ENCODE peak calls at places on chromosomes 4 and X, in four cellular contexts. N, A, L and H are unnamed samples.

GRCh38 chr4:2390780-2391490 is 27.5 kb downstream of the ZFYVE28 start:
- DNase-seq in N (no peak), A (no peak), L (no peak), H (no peak)

GRCh38 chr4:185068837-185069236 is 50.5 kb downstream of the HELT start:
- DNase-seq in N (no peak), A (no peak), L (no peak), H (no peak)

GRCh38 chr4:123547167-123547817 is 150.7 kb downstream of the SPRY1 start:
- DNase-seq in N (peak; percentile 77), A (peak; percentile 89), L (no peak), H (no peak)

GRCh38 chr4:119529788-119530187 is 98.8 kb downstream of the PDE5A start:
- DNase-seq in N (no peak), A (no peak), L (no peak), H (no peak)

GRCh38 chr4:141375855-141376254 is 155.2 kb downstream of the ZNF330 start:
- DNase-seq in N (no peak), A (no peak), L (no peak), H (no peak)

GRCh38 chr4:2825740-2826139 is 17.9 kb upstream of the ADD1 start:
- DNase-seq in N (peak; percentile 66), A (no peak), L (peak; percentile 52), H (no peak)

GRCh38 chr4:90799895-90800294 is 672.7 kb downstream of the CCSER1 start:
- DNase-seq in N (no peak), A (no peak), L (no peak), H (no peak)

GRCh38 chr4:85807247-85807915 is 332.4 kb downstream of the ARHGAP24 start:
- DNase-seq in N (no peak), A (no peak), L (no peak), H (no peak)

GRCh38 chrX:52425710-52426245 is 57.0 kb downstream of the XAGE2 start:
- DNase-seq in N (no peak), A (no peak), L (no peak), H (no peak)

GRCh38 chr4:157075811-157076577 is at the start of gene GLRB:
- DNase-seq in N (peak; percentile 88), A (no peak), L (peak; percentile 40), H (no peak)

GRCh38 chr4:122731676-122732075 is 828 bp upstream of the BBS12 start:
- DNase-seq in N (no peak), A (no peak), L (no peak), H (no peak)

GRCh38 chr4:115334736-115335411 is 221.5 kb upstream of the NDST4 start:
- DNase-seq in N (no peak), A (no peak), L (no peak), H (no peak)

GRCh38 chr4:140095694-140096482 is 58.1 kb downstream of the MAML3 start:
- DNase-seq in N (no peak), A (no peak), L (no peak), H (peak; percentile 89)

GRCh38 chr4:184274288-184274951 is 56.7 kb upstream of the ENPP6 start:
- DNase-seq in N (peak; percentile 18), A (no peak), L (no peak), H (no peak)

GRCh38 chr4:173990879-173991231 is 292.6 kb downstream of the FBXO8 start:
- DNase-seq in N (peak; percentile 10), A (peak; percentile 35), L (peak; percentile 88), H (no peak)

GRCh38 chrX:32137525-32137924 is 1065.7 kb upstream of the FTHL17 start:
- DNase-seq in N (no peak), A (no peak), L (peak; percentile 37), H (no peak)

GRCh38 chr4:185597532-185598188 is 62.4 kb upstream of the PDLIM3 start:
- DNase-seq in N (no peak), A (peak; percentile 80), L (peak; percentile 86), H (peak; percentile 95)

GRCh38 chrX:30888526-30889146 is 418 bp downstream of the TAB3 start:
- DNase-seq in N (no peak), A (no peak), L (no peak), H (no peak)

GRCh38 chrX:129516402-129516801 is 6.9 kb downstream of the SMARCA1 start:
- DNase-seq in N (no peak), A (no peak), L (no peak), H (no peak)

GRCh38 chrX:32397562-32398216 is 813.7 kb downstream of the DMD start:
- DNase-seq in N (no peak), A (no peak), L (no peak), H (no peak)

GRCh38 chrX:101051549-101052302 is at the start of gene TRMT2B:
- DNase-seq in N (peak; percentile 88), A (peak; percentile 80), L (peak; percentile 79), H (peak; percentile 95)

GRCh38 chrX:48974574-48974973 is 2.9 kb upstream of the KCND1 start:
- DNase-seq in N (no peak), A (no peak), L (no peak), H (no peak)

GRCh38 chr4:53233396-53233795 is 132.5 kb downstream of the SCFD2 start:
- DNase-seq in N (no peak), A (no peak), L (no peak), H (no peak)

GRCh38 chr4:158020175-158020574 is 152.7 kb downstream of the GASK1B start:
- DNase-seq in N (no peak), A (no peak), L (no peak), H (no peak)

GRCh38 chr4:89284828-89285227 is 22.8 kb downstream of the GPRIN3 start:
- DNase-seq in N (no peak), A (no peak), L (no peak), H (no peak)

GRCh38 chr4:38661371-38661770 is 2.6 kb upstream of the KLF3 start:
- DNase-seq in N (no peak), A (no peak), L (no peak), H (peak; percentile 60)

GRCh38 chr4:169999923-170000322 is 26.3 kb downstream of the MFAP3L start:
- DNase-seq in N (no peak), A (no peak), L (no peak), H (no peak)

GRCh38 chr4:170003071-170004070 is 22.8 kb downstream of the MFAP3L start:
- DNase-seq in N (no peak), A (no peak), L (no peak), H (no peak)

GRCh38 chr4:170004656-170005250 is 21.4 kb downstream of the MFAP3L start:
- DNase-seq in N (no peak), A (no peak), L (no peak), H (no peak)

GRCh38 chr4:170005472-170005871 is 20.7 kb downstream of the MFAP3L start:
- DNase-seq in N (no peak), A (no peak), L (no peak), H (no peak)

DNA sequence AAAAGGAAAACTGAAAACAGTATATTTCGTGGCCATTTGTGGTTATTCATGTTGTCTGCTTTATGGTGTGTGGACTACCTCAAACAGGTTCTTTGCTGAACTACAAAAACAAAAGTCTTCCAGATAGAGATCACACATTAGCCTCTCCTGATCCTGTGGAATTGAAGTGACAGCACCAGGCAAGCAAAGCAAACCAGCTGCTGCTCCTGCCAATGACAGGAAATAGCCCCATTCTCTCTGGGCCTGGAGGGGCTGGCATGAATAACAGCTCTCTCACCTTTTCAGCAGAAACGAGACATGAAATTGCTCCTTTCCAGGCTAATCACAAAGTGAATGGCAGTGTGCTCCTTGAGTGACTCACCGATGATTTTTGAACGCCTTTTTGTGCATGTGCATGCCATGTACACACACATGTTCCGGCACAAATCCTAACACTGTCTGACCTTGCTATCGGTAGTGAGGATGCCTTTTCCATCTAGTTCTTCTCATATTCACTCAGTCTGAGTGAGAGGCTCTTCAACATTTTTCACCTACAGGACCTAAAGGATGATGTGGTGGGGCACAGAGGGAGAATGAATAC is 24.4 kb downstream of the MFAP3L start:
- DNase-seq in N (no peak), A (no peak), L (no peak), H (no peak)
- TF ChIP-seq POLR2A in N (no peak), A (no peak), L (no peak), H (no peak)

GRCh38 chr4:19748911-19749473 is 502.7 kb upstream of the SLIT2 start:
- DNase-seq in N (no peak), A (no peak), L (no peak), H (no peak)
- TF ChIP-seq EP300 in N (no peak), A (no peak), L (no peak), H (no peak)

GRCh38 chr4:8722556-8722955 is 130.0 kb downstream of the CPZ start:
- DNase-seq in N (no peak), A (no peak), L (no peak), H (no peak)
- H3K27me3 ChIP-seq in N (no peaks in the 10 kb centered on the region), A (peaks cover 52% of the 10 kb centered on the region), L (no peaks in the 10 kb centered on the region), H (peaks cover 6% of the 10 kb centered on the region)

DNA sequence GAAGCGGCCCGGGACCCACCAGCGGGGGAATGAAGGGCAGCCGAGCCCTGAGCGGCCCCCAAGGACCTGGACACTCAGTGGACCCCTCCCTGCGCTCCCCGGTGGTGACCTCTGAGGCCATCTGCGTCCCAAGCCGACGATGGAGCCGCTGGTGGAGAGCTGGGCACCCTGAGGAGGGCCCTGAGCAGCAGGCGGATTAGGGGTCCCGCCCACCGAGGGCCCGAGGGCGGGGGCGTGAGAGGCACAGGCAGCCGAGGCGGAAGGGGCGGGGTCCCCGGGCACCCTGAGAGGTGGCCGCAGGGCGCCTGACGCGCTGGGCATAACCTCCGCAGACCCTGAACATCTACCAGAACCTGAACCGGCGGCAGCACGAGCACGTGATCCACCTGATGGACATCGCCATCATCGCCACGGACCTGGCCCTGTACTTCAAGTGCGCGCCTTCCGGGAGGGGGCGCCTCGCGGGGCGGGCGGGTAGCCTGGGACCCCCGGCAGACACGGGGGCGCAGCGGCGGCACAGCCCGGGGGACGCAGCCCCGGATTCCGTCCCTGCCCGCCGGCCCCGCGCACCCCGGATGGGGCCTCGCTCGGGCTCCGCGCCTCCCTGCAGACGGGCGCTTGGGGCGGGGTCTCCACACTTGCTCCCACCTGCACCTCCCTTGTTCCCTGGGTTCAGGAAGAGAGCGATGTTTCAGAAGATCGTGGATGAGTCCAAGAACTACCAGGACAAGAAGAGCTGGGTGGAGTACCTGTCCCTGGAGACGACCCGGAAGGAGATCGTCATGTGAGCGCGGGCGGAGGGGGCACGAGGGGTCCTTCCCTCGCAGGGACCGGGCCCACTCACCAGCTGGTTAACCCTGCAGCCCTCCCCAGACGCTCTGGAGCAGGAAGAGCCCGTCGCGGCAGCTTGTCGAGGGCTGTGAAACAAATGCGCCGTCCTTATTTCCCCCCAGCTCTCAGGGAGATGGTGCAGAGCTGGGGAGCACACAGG is 10.3 kb downstream of the ATP5ME start:
- DNase-seq in N (peak; percentile 94), A (peak; percentile 53), L (peak; percentile 71), H (no peak)
- TF ChIP-seq POLR2A in N (no peak), A (no peak), L (no peak), H (no peak)

DNA sequence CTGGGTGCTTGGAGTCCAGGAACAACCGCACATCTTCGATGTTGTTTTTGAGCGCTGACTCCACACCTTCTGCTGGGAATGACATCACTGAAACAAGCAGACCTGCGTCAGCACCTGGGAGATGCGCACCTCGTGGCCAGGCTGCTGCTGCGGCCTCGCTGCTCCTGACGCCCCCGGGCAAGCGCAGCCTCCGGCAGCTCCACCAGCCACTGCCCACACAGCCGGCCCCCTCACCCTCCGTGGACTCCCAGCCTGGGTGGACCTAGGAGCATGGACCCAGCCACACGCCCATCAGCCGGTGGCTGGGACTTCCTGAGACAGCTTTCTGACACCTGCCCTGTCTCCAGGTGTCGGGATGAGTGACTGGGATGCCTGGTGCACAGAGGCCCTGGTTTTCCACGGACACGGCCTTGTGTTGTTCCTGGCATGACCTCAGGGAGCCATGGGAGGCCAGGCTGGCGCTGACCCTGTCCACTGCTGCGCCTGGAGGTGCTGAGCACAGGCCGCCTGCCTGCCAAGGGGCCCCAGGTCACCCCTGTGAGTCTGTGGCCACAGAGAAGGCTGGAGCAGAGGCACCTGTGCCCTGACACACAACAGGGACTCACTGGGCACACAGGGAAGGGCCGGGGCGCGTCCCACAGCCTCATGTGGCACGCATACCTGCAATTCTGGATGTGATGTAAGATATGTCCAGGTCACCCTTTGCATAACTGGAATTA is 48.6 kb downstream of the GAK start:
- DNase-seq in N (peak; percentile 67), A (no peak), L (no peak), H (no peak)
- TF ChIP-seq EP300 in N (no peak), A (no peak), L (no peak), H (no peak)

GRCh38 chrX:39690541-39691415 is 407.0 kb downstream of the BCOR start:
- DNase-seq in N (no peak), A (no peak), L (no peak), H (no peak)
- H3K27me3 ChIP-seq in N (no peaks in the 10 kb centered on the region), A (peaks cover 15% of the 10 kb centered on the region), L (no peaks in the 10 kb centered on the region), H (no peaks in the 10 kb centered on the region)